ENCODE peak calls at places on chromosomes 12 and 14, in ten cellular contexts. G is neural progenitor cell, D is PC-3, H is tibial artery, S is GM12864, F is lower lobe of right lung, R is psoas muscle, Z is left lung, I is heart left ventricle, W is pancreas. L is an unnamed sample.

GRCh38 chr12:72982351-72982750 is 710.2 kb downstream of the TRHDE start:
- DNase-seq in I (no peak), D (peak), Z (no peak), H (no peak), W (no peak), G (no peak), F (no peak), S (no peak), R (no peak), L (no peak)

GRCh38 chr14:89409961-89410360 is 7.1 kb downstream of the FOXN3 start:
- DNase-seq in S (no peak), I (no peak), W (no peak), H (no peak), G (no peak), R (no peak), Z (no peak), F (no peak), D (no peak), L (no peak)

GRCh38 chr12:77047341-77048202 is 17.8 kb downstream of the E2F7 start:
- DNase-seq in R (no peak), D (no peak), S (no peak), H (no peak), Z (no peak), I (no peak), W (no peak), F (no peak), G (no peak), L (no peak)

GRCh38 chr14:52356025-52356424 is 41.9 kb downstream of the PTGER2 start:
- DNase-seq in S (no peak), Z (no peak), F (no peak), G (no peak), R (no peak), I (no peak), H (no peak), W (no peak), D (peak), L (peak)

GRCh38 chr14:49586673-49587460 is 687 bp upstream of the RPS29 start:
- DNase-seq in Z (no peak), I (no peak), F (no peak), G (peak), S (no peak), H (no peak), D (peak), R (peak), W (no peak), L (peak)

GRCh38 chr12:96239711-96240234 is 45.6 kb downstream of the ELK3 start:
- DNase-seq in F (no peak), R (no peak), H (no peak), D (no peak), G (no peak), I (peak), Z (peak), W (no peak), S (no peak), L (no peak)

GRCh38 chr14:29521526-29522137 is 406.0 kb downstream of the PRKD1 start:
- DNase-seq in H (no peak), I (no peak), W (no peak), G (peak), R (no peak), F (no peak), D (peak), Z (no peak), S (no peak), L (peak)

GRCh38 chr12:117850048-117850447 is 118.7 kb downstream of the KSR2 start:
- DNase-seq in S (no peak), H (no peak), D (peak), I (no peak), Z (no peak), G (peak), W (no peak), R (no peak), F (no peak), L (peak)

GRCh38 chr12:52900896-52901714 is 3.8 kb downstream of the KRT8 start:
- DNase-seq in R (no peak), F (no peak), I (no peak), W (no peak), G (no peak), S (no peak), H (no peak), D (no peak), Z (no peak), L (no peak)

GRCh38 chr14:68233385-68233784 is 413.8 kb downstream of the RAD51B start:
- DNase-seq in G (no peak), H (no peak), I (no peak), F (no peak), D (no peak), W (no peak), Z (no peak), S (no peak), R (no peak), L (no peak)

GRCh38 chr12:93221841-93222240 is 155.9 kb upstream of the NUDT4 start:
- DNase-seq in W (no peak), G (no peak), Z (no peak), R (no peak), D (no peak), F (no peak), S (no peak), I (no peak), H (no peak), L (no peak)

GRCh38 chr14:74980398-74980745 is 22.3 kb upstream of the EIF2B2 start:
- DNase-seq in I (no peak), G (no peak), H (no peak), Z (no peak), F (no peak), S (no peak), D (no peak), W (no peak), R (no peak), L (no peak)

GRCh38 chr14:52005625-52006024 is 16.3 kb downstream of the RTRAF start:
- DNase-seq in R (no peak), H (no peak), S (no peak), G (no peak), I (no peak), F (no peak), W (no peak), Z (no peak), D (no peak), L (no peak)

GRCh38 chr12:121796855-121797751 is 3.6 kb upstream of the RHOF start:
- DNase-seq in H (peak), S (no peak), D (peak), F (peak), W (peak), G (peak), Z (peak), I (peak), R (peak), L (peak)

GRCh38 chr12:127083028-127083949 is 1183.7 kb upstream of the TMEM132C start:
- DNase-seq in H (no peak), D (peak), Z (no peak), R (no peak), S (peak), W (no peak), F (no peak), G (peak), I (no peak), L (peak)

GRCh38 chr14:81453166-81453766 is 53.1 kb upstream of the STON2 start:
- DNase-seq in I (no peak), F (no peak), G (peak), Z (no peak), W (no peak), S (no peak), R (peak), H (peak), D (peak), L (peak)

GRCh38 chr14:23430733-23431105 is 4.7 kb downstream of the MYH7 start:
- DNase-seq in F (no peak), W (no peak), R (no peak), D (no peak), H (peak), I (no peak), G (peak), Z (no peak), S (no peak), L (peak)

GRCh38 chr12:2904260-2904659 is 13.6 kb downstream of the TULP3 start:
- DNase-seq in S (no peak), G (no peak), Z (no peak), I (no peak), R (no peak), W (no peak), D (no peak), F (no peak), H (no peak), L (no peak)

GRCh38 chr12:3698218-3698974 is 54.5 kb downstream of the CRACR2A start:
- DNase-seq in D (peak), Z (no peak), I (no peak), S (no peak), W (no peak), F (no peak), G (peak), H (no peak), R (no peak), L (peak)

GRCh38 chr12:41333988-41334387 is 145.9 kb downstream of the PDZRN4 start:
- DNase-seq in H (no peak), S (no peak), G (no peak), W (no peak), Z (no peak), D (no peak), R (no peak), F (no peak), I (no peak), L (no peak)

GRCh38 chr14:53491256-53491905 is 338.3 kb upstream of the DDHD1 start:
- DNase-seq in W (no peak), D (peak), S (no peak), H (no peak), I (no peak), G (no peak), R (no peak), F (no peak), Z (no peak), L (no peak)

GRCh38 chr12:18658179-18658578 is 79.6 kb downstream of the PLCZ1 start:
- DNase-seq in W (no peak), F (no peak), H (no peak), G (no peak), R (no peak), Z (no peak), S (no peak), D (no peak), I (no peak), L (no peak)

GRCh38 chr12:83261998-83262397 is 575.3 kb downstream of the TMTC2 start:
- DNase-seq in R (no peak), W (no peak), H (no peak), S (no peak), D (peak), I (no peak), G (no peak), F (no peak), Z (no peak), L (no peak)

GRCh38 chr12:128008341-128008740 is 258.6 kb upstream of the TMEM132C start:
- DNase-seq in Z (no peak), D (peak), I (no peak), W (no peak), R (no peak), F (no peak), S (no peak), G (no peak), H (no peak), L (peak)

GRCh38 chr14:32258574-32258973 is 55.5 kb upstream of the RNU6-8 start:
- DNase-seq in H (no peak), W (no peak), F (no peak), D (no peak), S (no peak), R (no peak), Z (no peak), I (no peak), G (no peak), L (peak)

GRCh38 chr12:49698619-49699545 is 8.3 kb downstream of the FMNL3 start:
- DNase-seq in G (peak), S (peak), H (peak), R (peak), D (peak), I (peak), Z (no peak), W (no peak), F (no peak), L (peak)

GRCh38 chr14:58749066-58749669 is 111.4 kb downstream of the DACT1 start:
- DNase-seq in R (no peak), W (no peak), I (no peak), F (peak), G (no peak), Z (peak), S (no peak), D (peak), H (peak), L (peak)

GRCh38 chr12:63935361-63935760 is 90.9 kb downstream of the SRGAP1 start:
- DNase-seq in R (no peak), W (no peak), F (no peak), S (no peak), D (no peak), G (no peak), I (no peak), H (no peak), Z (no peak), L (no peak)

GRCh38 chr12:47990351-47991105 is 13.7 kb downstream of the COL2A1 start:
- DNase-seq in R (no peak), I (no peak), F (no peak), G (no peak), W (no peak), S (peak), Z (no peak), D (no peak), H (no peak), L (no peak)

GRCh38 chr12:52976574-52977071 is 27.7 kb downstream of the KRT18 start:
- DNase-seq in D (no peak), W (no peak), F (no peak), S (no peak), I (no peak), Z (no peak), R (no peak), G (peak), H (no peak), L (peak)

GRCh38 chr14:106809615-106810014 is 1283.2 kb downstream of the TMEM121 start:
- DNase-seq in H (no peak), I (no peak), F (no peak), S (no peak), G (no peak), W (no peak), D (no peak), R (no peak), Z (no peak), L (no peak)

GRCh38 chr12:96112733-96113132 is 77.3 kb upstream of the LTA4H start:
- DNase-seq in H (no peak), Z (no peak), I (no peak), W (no peak), F (no peak), D (no peak), R (no peak), S (no peak), G (no peak), L (no peak)

GRCh38 chr12:101935769-101936741 is 58.7 kb downstream of the DRAM1 start:
- DNase-seq in F (no peak), W (no peak), G (no peak), D (peak), I (peak), R (peak), Z (no peak), S (peak), H (peak), L (peak)

GRCh38 chr12:117408161-117408791 is 46.9 kb upstream of the NOS1 start:
- DNase-seq in G (peak), H (peak), R (no peak), S (no peak), I (peak), F (peak), Z (peak), D (peak), W (peak), L (peak)

GRCh38 chr14:104601786-104602185 is 2.8 kb downstream of the TMEM179 start:
- DNase-seq in G (no peak), S (no peak), F (peak), H (no peak), I (no peak), Z (peak), R (peak), D (no peak), W (no peak), L (peak)

GRCh38 chr14:91175802-91176201 is 61.9 kb downstream of the DGLUCY start:
- DNase-seq in I (no peak), R (no peak), Z (no peak), H (no peak), W (no peak), D (no peak), F (no peak), G (no peak), S (no peak), L (no peak)

GRCh38 chr12:81221681-81222080 is 143.8 kb downstream of the ACSS3 start:
- DNase-seq in W (no peak), D (no peak), S (no peak), H (no peak), I (no peak), R (no peak), F (no peak), G (no peak), Z (no peak), L (no peak)

GRCh38 chr14:64509036-64509435 is 4.5 kb downstream of the ZBTB1 start:
- DNase-seq in F (no peak), R (no peak), D (no peak), Z (no peak), I (no peak), H (no peak), S (no peak), G (peak), W (no peak), L (no peak)

DNA sequence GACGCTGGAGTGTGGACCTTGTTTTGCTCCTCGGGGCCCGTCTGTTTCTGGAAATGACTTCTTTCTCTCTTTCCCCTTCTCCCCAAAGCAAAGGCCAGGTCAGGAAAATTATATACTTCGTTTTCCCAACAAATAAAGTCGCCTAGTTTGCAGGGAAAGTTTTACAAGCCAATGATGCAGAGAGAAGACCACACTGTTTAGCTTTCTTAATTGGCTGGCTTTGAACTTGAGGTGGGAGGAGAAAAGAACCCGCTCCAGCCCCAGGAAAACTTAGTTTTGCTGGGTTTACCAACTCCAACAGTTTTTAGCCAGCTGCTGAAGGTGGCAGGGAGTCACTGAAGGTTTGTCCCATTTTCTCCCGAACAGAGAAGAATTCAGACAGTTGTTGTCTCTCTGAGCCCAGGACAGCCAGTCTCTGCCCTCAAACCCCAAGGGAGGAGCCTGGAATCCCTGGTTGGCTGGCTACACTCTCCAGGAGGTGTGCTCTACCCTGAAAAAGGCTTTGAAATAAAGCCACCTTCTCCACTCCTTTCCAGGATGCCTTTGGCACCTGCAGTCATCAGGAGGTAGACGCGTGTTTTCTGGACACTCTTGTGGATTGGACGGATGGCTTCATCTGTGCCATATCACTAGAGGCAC is 24.8 kb downstream of the BCL11B start:
- DNase-seq in W (no peak), Z (no peak), S (no peak), H (no peak), I (no peak), R (no peak), D (no peak), G (no peak), F (no peak), L (no peak)
- H3K4me3 ChIP-seq in W (no peak), Z (no peak), S (no peak), H (no peak), I (no peak), R (no peak), D (no peak), G (peak), F (no peak), L (no peak)

GRCh38 chr12:68297929-68298328 is 34.2 kb downstream of the MDM1 start:
- DNase-seq in S (no peak), H (no peak), F (no peak), R (no peak), Z (no peak), W (no peak), G (no peak), I (no peak), D (no peak), L (no peak)
- TF ChIP-seq CTCF in S (no peak), H (no peak), F (no peak), R (no peak), Z (no peak), W (no peak), G (no peak), I (no peak), D (no peak), L (no peak)

DNA sequence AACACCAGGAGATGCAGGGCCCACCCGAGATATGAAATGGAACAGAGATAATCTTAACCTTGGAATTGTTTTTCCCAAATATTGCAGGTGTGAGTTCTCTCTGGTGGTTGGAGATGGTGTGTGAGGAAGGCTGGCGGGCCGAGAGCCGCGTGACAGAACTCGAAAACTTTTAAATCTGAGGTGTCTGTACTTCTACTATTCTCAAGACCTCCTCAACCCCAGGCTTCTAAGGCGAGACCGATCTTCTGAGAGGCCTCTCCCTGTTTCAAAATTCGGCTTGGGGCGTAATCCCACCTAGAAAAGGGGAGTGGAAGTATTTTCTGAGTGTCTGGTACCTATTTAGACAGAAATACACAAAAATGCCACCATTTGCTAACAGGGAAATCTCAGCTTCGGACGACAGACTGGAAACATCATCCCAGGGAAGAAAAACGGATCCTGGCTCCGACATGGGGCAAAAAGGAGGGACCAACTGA is 610 bp downstream of the SARNP start:
- DNase-seq in Z (no peak), I (no peak), G (peak), D (peak), F (no peak), R (no peak), W (no peak), H (no peak), S (no peak), L (peak)
- H3K4me3 ChIP-seq in Z (peak), I (peak), G (peak), D (peak), F (peak), R (peak), W (peak), H (peak), S (peak), L (peak)

DNA sequence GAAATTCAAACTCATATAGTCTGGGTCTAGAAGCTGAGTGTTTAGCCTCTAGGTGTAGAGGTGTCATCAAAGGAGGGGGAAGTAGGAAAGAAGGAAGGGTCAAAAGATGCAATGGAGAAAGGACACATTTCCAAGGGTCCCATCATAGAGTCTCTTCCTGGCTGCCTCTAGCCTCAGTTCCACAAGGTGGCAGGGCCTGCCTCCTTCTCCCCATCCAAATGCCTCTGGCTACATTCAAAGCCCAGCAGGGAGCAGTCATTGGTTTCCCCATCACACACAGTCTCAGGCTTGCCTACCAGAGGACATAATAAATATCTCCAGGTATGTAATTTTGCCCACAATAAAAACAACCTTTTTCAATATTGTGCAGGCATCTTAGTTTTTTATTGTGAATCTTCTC is 2.1 kb upstream of the CCT2 start:
- DNase-seq in H (no peak), F (no peak), S (no peak), W (no peak), R (no peak), Z (no peak), D (peak), I (no peak), G (peak), L (no peak)
- TF ChIP-seq CTCF in H (no peak), F (no peak), S (no peak), W (no peak), R (no peak), Z (no peak), D (peak), I (no peak), G (peak), L (no peak)

DNA sequence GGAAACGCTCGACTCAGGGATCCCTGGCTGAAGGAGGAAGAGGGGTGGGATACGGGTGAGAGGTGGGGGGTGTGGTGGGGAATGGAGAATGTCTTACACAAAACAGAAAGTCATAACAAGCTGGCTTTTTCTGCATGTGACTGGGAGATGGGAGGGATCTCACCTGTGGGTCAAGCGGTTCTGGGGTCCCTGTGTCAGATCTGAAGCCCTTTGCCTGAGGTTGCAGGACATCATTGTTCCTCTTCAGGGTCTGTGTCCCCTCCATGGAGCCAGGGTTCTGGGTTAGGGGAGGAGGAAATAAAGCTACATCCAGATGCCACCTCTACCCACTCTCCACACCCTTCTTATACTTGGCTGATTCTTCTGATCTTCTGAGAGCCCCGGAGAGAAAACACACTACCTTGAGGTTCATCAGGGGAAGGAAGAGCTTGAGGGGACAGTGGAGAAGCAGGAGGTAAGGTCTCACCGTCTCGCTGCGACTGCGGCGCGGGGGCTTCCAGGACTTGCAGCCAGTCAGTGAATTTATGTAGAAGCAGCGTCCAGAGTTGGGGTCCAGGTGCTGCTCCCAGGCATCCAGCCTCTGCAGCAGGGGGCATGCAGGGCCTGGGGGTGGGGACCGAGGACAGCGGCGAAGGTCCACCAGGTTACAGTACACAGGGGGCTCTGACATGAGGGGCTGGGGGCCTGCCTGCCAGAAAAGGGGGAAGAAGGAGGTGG is 2.5 kb downstream of the ARHGAP9 start:
- DNase-seq in G (no peak), H (no peak), R (no peak), S (no peak), F (no peak), I (no peak), Z (no peak), D (no peak), W (no peak), L (no peak)
- H3K4me3 ChIP-seq in G (no peak), H (peak), R (peak), S (peak), F (peak), I (peak), Z (peak), D (no peak), W (peak), L (no peak)

GRCh38 chr12:90407841-90408240 is 547.1 kb downstream of the CCER1 start:
- DNase-seq in I (no peak), G (peak), Z (no peak), S (no peak), R (no peak), D (no peak), F (no peak), H (no peak), W (no peak), L (peak)
- TF ChIP-seq CTCF in I (no peak), G (peak), Z (no peak), S (no peak), R (no peak), D (no peak), F (no peak), H (no peak), W (no peak), L (peak)